ENCODE peak calls at places on chromosomes 16 and 17, in four cellular contexts. One of them, this sample, is unnamed.

GRCh38 chr17:77800832-77801231 is 157.7 kb upstream of the TNRC6C start:
- DNase-seq in amniotic stem cell: no peak
- DNase-seq in effector CD4-positive, alpha-beta T cell: no peak
- DNase-seq in T-helper 17 cell: no peak
- DNase-seq in this sample: no peak

GRCh38 chr16:28130099-28131088 is 66.9 kb upstream of the GSG1L start:
- DNase-seq in T-helper 17 cell: no peak
- DNase-seq in effector CD4-positive, alpha-beta T cell: no peak
- DNase-seq in amniotic stem cell: no peak
- DNase-seq in this sample: no peak

GRCh38 chr16:25192096-25192495 is 24.7 kb upstream of the AQP8 start:
- DNase-seq in effector CD4-positive, alpha-beta T cell: no peak
- DNase-seq in amniotic stem cell: no peak
- DNase-seq in T-helper 17 cell: no peak
- DNase-seq in this sample: peak; percentile 23

GRCh38 chr17:73855933-73856332 is 211.7 kb upstream of the SDK2 start:
- DNase-seq in effector CD4-positive, alpha-beta T cell: no peak
- DNase-seq in amniotic stem cell: no peak
- DNase-seq in T-helper 17 cell: no peak
- DNase-seq in this sample: no peak

GRCh38 chr17:44878627-44879221 is 20.5 kb downstream of the EFTUD2 start:
- DNase-seq in effector CD4-positive, alpha-beta T cell: no peak
- DNase-seq in amniotic stem cell: peak; percentile 40
- DNase-seq in T-helper 17 cell: no peak
- DNase-seq in this sample: peak; percentile 6

GRCh38 chr16:1075546-1075945 is 3.0 kb downstream of the SSTR5 start:
- DNase-seq in T-helper 17 cell: no peak
- DNase-seq in effector CD4-positive, alpha-beta T cell: no peak
- DNase-seq in amniotic stem cell: no peak
- DNase-seq in this sample: no peak

GRCh38 chr16:23950898-23951297 is 115.1 kb downstream of the PRKCB start:
- DNase-seq in T-helper 17 cell: no peak
- DNase-seq in effector CD4-positive, alpha-beta T cell: no peak
- DNase-seq in amniotic stem cell: no peak
- DNase-seq in this sample: no peak

GRCh38 chr17:32158870-32159585 is 16.7 kb downstream of the RHOT1 start:
- DNase-seq in amniotic stem cell: no peak
- DNase-seq in T-helper 17 cell: no peak
- DNase-seq in effector CD4-positive, alpha-beta T cell: no peak
- DNase-seq in this sample: no peak

GRCh38 chr17:74485012-74485743 is 18.7 kb downstream of the CD300A start:
- DNase-seq in effector CD4-positive, alpha-beta T cell: no peak
- DNase-seq in T-helper 17 cell: no peak
- DNase-seq in amniotic stem cell: no peak
- DNase-seq in this sample: no peak

GRCh38 chr17:28125530-28126382 is 83.3 kb downstream of the NLK start:
- DNase-seq in effector CD4-positive, alpha-beta T cell: no peak
- DNase-seq in T-helper 17 cell: no peak
- DNase-seq in amniotic stem cell: no peak
- DNase-seq in this sample: no peak

GRCh38 chr17:79930077-79930785 is 91.0 kb upstream of the CBX4 start:
- DNase-seq in T-helper 17 cell: no peak
- DNase-seq in amniotic stem cell: no peak
- DNase-seq in effector CD4-positive, alpha-beta T cell: no peak
- DNase-seq in this sample: no peak

GRCh38 chr16:50733468-50733867 is 8.4 kb upstream of the CYLD start:
- DNase-seq in amniotic stem cell: no peak
- DNase-seq in effector CD4-positive, alpha-beta T cell: no peak
- DNase-seq in T-helper 17 cell: no peak
- DNase-seq in this sample: no peak

GRCh38 chr16:74601131-74601871 is 5.6 kb downstream of the GLG1 start:
- DNase-seq in effector CD4-positive, alpha-beta T cell: peak; percentile 61
- DNase-seq in amniotic stem cell: no peak
- DNase-seq in T-helper 17 cell: peak; percentile 43
- DNase-seq in this sample: no peak

GRCh38 chr17:45813051-45813731 is 29.1 kb downstream of the CRHR1 start:
- DNase-seq in effector CD4-positive, alpha-beta T cell: no peak
- DNase-seq in amniotic stem cell: no peak
- DNase-seq in T-helper 17 cell: no peak
- DNase-seq in this sample: no peak

GRCh38 chr17:40779181-40779909 is 3.0 kb downstream of the KRT27 start:
- DNase-seq in effector CD4-positive, alpha-beta T cell: peak; percentile 3
- DNase-seq in amniotic stem cell: no peak
- DNase-seq in T-helper 17 cell: no peak
- DNase-seq in this sample: no peak

GRCh38 chr16:74468807-74469511 is 47.7 kb upstream of the CLEC18B start:
- DNase-seq in T-helper 17 cell: no peak
- DNase-seq in amniotic stem cell: no peak
- DNase-seq in effector CD4-positive, alpha-beta T cell: no peak
- DNase-seq in this sample: no peak